ENCODE peak calls at places on chromosomes 1 and 21, in nine cellular contexts. L is AML-193; Q is astrocyte; G is activated CD4-positive, alpha-beta T cell treated with anti-CD3 and anti-CD28 coated beads for 48 hours; H is ureter; I is T-helper 9 cell; Y is GM03348; P is C1 segment of cervical spinal cord; K is substantia nigra. S is an unnamed sample.
A peak's percentile ranks its signal among the peaks of the same experiment; 100 is the strongest.

GRCh38 chr1:58746757-58747156 is 37.1 kb downstream of the JUN start:
- DNase-seq in L (no peak), Q (no peak), G (no peak), H (no peak), I (no peak), Y (no peak), P (no peak), K (no peak), S (no peak)

GRCh38 chr21:18409579-18409978 is 6.0 kb upstream of the TMPRSS15 start:
- DNase-seq in L (no peak), Q (no peak), G (no peak), H (no peak), I (no peak), Y (no peak), P (no peak), K (no peak), S (no peak)

GRCh38 chr1:52752427-52752826 is 26.2 kb downstream of the ZYG11B start:
- DNase-seq in L (no peak), Q (no peak), G (no peak), H (no peak), I (no peak), Y (no peak), P (no peak), K (no peak), S (no peak)

GRCh38 chr1:34879230-34879629 is 19.7 kb upstream of the SMIM12 start:
- DNase-seq in L (no peak), Q (no peak), G (no peak), H (peak; percentile 10), I (no peak), Y (no peak), P (no peak), K (no peak), S (no peak)

GRCh38 chr1:178055093-178055492 is 38.8 kb upstream of the RASAL2 start:
- DNase-seq in L (no peak), Q (no peak), G (no peak), H (no peak), I (no peak), Y (no peak), P (no peak), K (peak; percentile 55), S (peak; percentile 71)

GRCh38 chr1:10046356-10047085 is 13.8 kb downstream of the UBE4B start:
- DNase-seq in L (no peak), Q (peak; percentile 60), G (no peak), H (no peak), I (no peak), Y (no peak), P (no peak), K (no peak), S (peak; percentile 19)

GRCh38 chr1:70221241-70222077 is at the start of gene SRSF11:
- DNase-seq in L (peak; percentile 78), Q (peak; percentile 79), G (peak; percentile 98), H (peak; percentile 98), I (peak; percentile 97), Y (peak; percentile 96), P (peak; percentile 92), K (peak; percentile 92), S (peak; percentile 95)

GRCh38 chr1:3912809-3913685 is 13.0 kb upstream of the C1orf174 start:
- DNase-seq in L (no peak), Q (no peak), G (no peak), H (no peak), I (no peak), Y (no peak), P (no peak), K (no peak), S (no peak)

GRCh38 chr21:44428281-44428942 is 26.9 kb upstream of the LRRC3 start:
- DNase-seq in L (no peak), Q (no peak), G (peak; percentile 73), H (peak; percentile 40), I (peak; percentile 53), Y (no peak), P (no peak), K (no peak), S (no peak)

GRCh38 chr1:51644533-51645197 is 27.8 kb downstream of the OSBPL9 start:
- DNase-seq in L (no peak), Q (peak; percentile 88), G (no peak), H (no peak), I (no peak), Y (peak; percentile 71), P (no peak), K (no peak), S (no peak)

GRCh38 chr1:58231204-58231603 is 315.3 kb downstream of the OMA1 start:
- DNase-seq in L (no peak), Q (no peak), G (no peak), H (no peak), I (no peak), Y (no peak), P (no peak), K (no peak), S (no peak)

GRCh38 chr1:25556791-25557476 is 13.5 kb downstream of the LDLRAP1 start:
- DNase-seq in L (peak; percentile 66), Q (peak; percentile 42), G (peak; percentile 54), H (no peak), I (no peak), Y (peak; percentile 58), P (no peak), K (no peak), S (no peak)

GRCh38 chr1:230753586-230754251 is 6.5 kb downstream of the CAPN9 start:
- DNase-seq in L (no peak), Q (no peak), G (peak; percentile 40), H (no peak), I (no peak), Y (no peak), P (no peak), K (peak; percentile 58), S (peak; percentile 59)

GRCh38 chr1:212605441-212605976 is 3.1 kb upstream of the ATF3 start:
- DNase-seq in L (no peak), Q (peak; percentile 26), G (no peak), H (no peak), I (no peak), Y (no peak), P (no peak), K (no peak), S (no peak)

GRCh38 chr1:170640581-170640980 is 23.4 kb upstream of the PRRX1 start:
- DNase-seq in L (no peak), Q (peak; percentile 14), G (no peak), H (no peak), I (no peak), Y (no peak), P (no peak), K (no peak), S (no peak)

GRCh38 chr21:25421327-25422028 is 185.8 kb downstream of the MRPL39 start:
- DNase-seq in L (peak; percentile 84), Q (peak; percentile 20), G (peak; percentile 77), H (no peak), I (peak; percentile 18), Y (peak; percentile 47), P (no peak), K (no peak), S (no peak)

GRCh38 chr1:226029093-226029496 is 30.0 kb upstream of the SDE2 start:
- DNase-seq in L (peak; percentile 53), Q (no peak), G (no peak), H (no peak), I (no peak), Y (no peak), P (no peak), K (no peak), S (no peak)

GRCh38 chr1:59672851-59673574 is 141.7 kb upstream of the HOOK1 start:
- DNase-seq in L (no peak), Q (peak; percentile 81), G (no peak), H (no peak), I (no peak), Y (peak; percentile 57), P (no peak), K (no peak), S (no peak)

GRCh38 chr1:181803421-181803820 is 258.1 kb downstream of the ZNF648 start:
- DNase-seq in L (no peak), Q (no peak), G (no peak), H (no peak), I (no peak), Y (no peak), P (no peak), K (no peak), S (no peak)

GRCh38 chr1:245180496-245180895 is 25.7 kb downstream of the KIF26B start:
- DNase-seq in L (no peak), Q (peak; percentile 35), G (no peak), H (no peak), I (no peak), Y (no peak), P (no peak), K (no peak), S (no peak)

GRCh38 chr1:167784876-167785550 is 63.2 kb downstream of the MPZL1 start:
- DNase-seq in L (no peak), Q (no peak), G (no peak), H (no peak), I (no peak), Y (no peak), P (no peak), K (no peak), S (no peak)

GRCh38 chr1:119787776-119788175 is 19.1 kb upstream of the HMGCS2 start:
- DNase-seq in L (peak; percentile 74), Q (peak; percentile 85), G (no peak), H (no peak), I (no peak), Y (no peak), P (no peak), K (no peak), S (no peak)

GRCh38 chr21:21057349-21058062 is 59.3 kb downstream of the NCAM2 start:
- DNase-seq in L (no peak), Q (no peak), G (no peak), H (no peak), I (no peak), Y (no peak), P (no peak), K (no peak), S (no peak)

GRCh38 chr1:218034464-218034863 is 250.6 kb upstream of the RRP15 start:
- DNase-seq in L (no peak), Q (no peak), G (no peak), H (no peak), I (no peak), Y (no peak), P (no peak), K (no peak), S (no peak)

GRCh38 chr21:44458971-44459711 is 3.8 kb downstream of the LRRC3 start:
- DNase-seq in L (no peak), Q (no peak), G (no peak), H (no peak), I (no peak), Y (no peak), P (no peak), K (no peak), S (no peak)

GRCh38 chr1:68229927-68230812 is 2.2 kb downstream of the WLS start:
- DNase-seq in L (no peak), Q (peak; percentile 52), G (no peak), H (no peak), I (no peak), Y (peak; percentile 11), P (no peak), K (no peak), S (peak; percentile 47)

GRCh38 chr1:213934642-213935041 is 53.1 kb upstream of the PROX1 start:
- DNase-seq in L (no peak), Q (peak; percentile 57), G (no peak), H (peak; percentile 54), I (no peak), Y (no peak), P (no peak), K (no peak), S (no peak)